ENCODE peak calls at places on chromosome 9, in eight cellular contexts. D is midbrain, B is anterior cingulate cortex, O is cardiac muscle cell, Y is H54, A is non-pigmented ciliary epithelial cell, T is NCI-H1092, J is SW480. K is an unnamed sample.

GRCh38 chr9:126295936-126296600 is 30.6 kb upstream of the MVB12B start:
- DNase-seq in D (no peak), B (no peak), O (no peak), Y (peak), A (no peak), T (no peak), J (peak), K (peak)

GRCh38 chr9:10003047-10003446 is 609.8 kb downstream of the PTPRD start:
- DNase-seq in D (no peak), B (no peak), O (no peak), Y (no peak), A (no peak), T (no peak), J (no peak), K (no peak)

GRCh38 chr9:91992636-91993035 is 42.6 kb upstream of the ROR2 start:
- DNase-seq in D (no peak), B (no peak), O (no peak), Y (no peak), A (no peak), T (no peak), J (no peak), K (no peak)

GRCh38 chr9:93684161-93684765 is 107.9 kb downstream of the PHF2 start:
- DNase-seq in D (no peak), B (no peak), O (no peak), Y (no peak), A (no peak), T (no peak), J (no peak), K (no peak)

GRCh38 chr9:110131499-110131898 is 76.5 kb downstream of the C9orf152 start:
- DNase-seq in D (no peak), B (no peak), O (no peak), Y (no peak), A (no peak), T (no peak), J (peak), K (no peak)

GRCh38 chr9:95003694-95004451 is 277.4 kb downstream of the AOPEP start:
- DNase-seq in D (no peak), B (no peak), O (peak), Y (peak), A (no peak), T (no peak), J (peak), K (peak)

GRCh38 chr9:84121991-84122523 is 141.5 kb downstream of the RMI1 start:
- DNase-seq in D (no peak), B (no peak), O (peak), Y (no peak), A (peak), T (no peak), J (no peak), K (no peak)

GRCh38 chr9:98899399-98900056 is 44.2 kb upstream of the COL15A1 start:
- DNase-seq in D (no peak), B (no peak), O (peak), Y (no peak), A (peak), T (no peak), J (no peak), K (no peak)

GRCh38 chr9:136339173-136339957 is 12.0 kb downstream of the GPSM1 start:
- DNase-seq in D (peak), B (peak), O (peak), Y (peak), A (no peak), T (no peak), J (peak), K (peak)

GRCh38 chr9:734831-735511 is 106.5 kb upstream of the DMRT1 start:
- DNase-seq in D (peak), B (peak), O (peak), Y (no peak), A (peak), T (no peak), J (peak), K (no peak)

GRCh38 chr9:36843964-36844363 is 190.1 kb downstream of the PAX5 start:
- DNase-seq in D (no peak), B (no peak), O (no peak), Y (no peak), A (no peak), T (no peak), J (no peak), K (no peak)